ENCODE peak calls at places on chromosomes 2 and 18, in ten cellular contexts. Y is transverse colon, D is lung, F is tibial nerve, O is A673, R is keratinocyte, M is body of pancreas, A is left ventricle myocardium inferior, Z is thyroid gland, N is SK-N-SH. P is an unnamed sample.

GRCh38 chr18:13889661-13890060 is 25.7 kb downstream of the MC2R start:
- DNase-seq in Z (no peak), O (peak; percentile 63), Y (no peak), F (no peak), A (no peak), M (no peak), R (no peak), N (no peak), D (no peak), P (no peak)

GRCh38 chr18:75784413-75784812 is 356.9 kb upstream of the SMIM21 start:
- DNase-seq in A (no peak), N (peak; percentile 56), R (no peak), M (no peak), D (no peak), O (no peak), Z (no peak), Y (no peak), F (no peak), P (no peak)

GRCh38 chr2:72989770-72990556 is 72.6 kb downstream of the EMX1 start:
- DNase-seq in O (no peak), M (no peak), N (peak; percentile 62), A (peak; percentile 30), Y (peak; percentile 3), D (no peak), Z (no peak), F (peak; percentile 10), R (no peak), P (peak; percentile 62)

GRCh38 chr2:112542974-112543760 is 902 bp downstream of the POLR1B start:
- DNase-seq in A (no peak), R (no peak), Z (no peak), Y (no peak), M (no peak), D (no peak), F (no peak), O (peak; percentile 49), N (peak; percentile 39), P (no peak)

GRCh38 chr2:112096098-112096497 is 41.0 kb downstream of the TMEM87B start:
- DNase-seq in A (no peak), Y (no peak), O (no peak), N (no peak), Z (no peak), D (no peak), M (no peak), R (no peak), F (no peak), P (no peak)

GRCh38 chr2:121804340-121804739 is 48.9 kb downstream of the TSN start:
- DNase-seq in Z (no peak), D (no peak), F (no peak), M (no peak), N (peak; percentile 85), R (no peak), O (peak; percentile 71), Y (no peak), A (no peak), P (no peak)

GRCh38 chr2:46118656-46119338 is 178.4 kb upstream of the EPAS1 start:
- DNase-seq in Y (no peak), M (no peak), Z (no peak), R (no peak), F (no peak), O (no peak), N (no peak), D (no peak), A (no peak), P (no peak)

GRCh38 chr2:51918113-51918512 is 886.2 kb upstream of the NRXN1 start:
- DNase-seq in Z (no peak), M (no peak), Y (no peak), R (no peak), D (no peak), N (no peak), F (no peak), A (no peak), O (no peak), P (no peak)

GRCh38 chr2:68741805-68742306 is 7.2 kb downstream of the ARHGAP25 start:
- DNase-seq in F (no peak), M (no peak), N (no peak), R (no peak), Z (no peak), A (no peak), D (no peak), O (no peak), Y (no peak), P (no peak)

GRCh38 chr2:32235315-32235714 is 29.4 kb downstream of the NLRC4 start:
- DNase-seq in M (no peak), F (no peak), A (no peak), O (no peak), Z (no peak), R (peak; percentile 36), D (no peak), N (no peak), Y (no peak), P (no peak)

GRCh38 chr2:11899264-11899818 is 152.9 kb downstream of the LPIN1 start:
- DNase-seq in F (no peak), Y (no peak), N (no peak), M (no peak), Z (no peak), R (peak; percentile 2), D (no peak), A (no peak), O (no peak), P (no peak)

GRCh38 chr2:238418999-238419546 is 7.7 kb upstream of the ASB1 start:
- DNase-seq in R (no peak), F (no peak), M (no peak), Y (no peak), O (no peak), D (no peak), Z (no peak), N (no peak), A (no peak), P (no peak)

GRCh38 chr2:213237787-213238186 is 46.5 kb upstream of the SPAG16 start:
- DNase-seq in D (no peak), F (no peak), A (no peak), O (no peak), R (no peak), Z (no peak), N (no peak), Y (no peak), M (no peak), P (no peak)

GRCh38 chr2:203783496-203784203 is 77.2 kb downstream of the CD28 start:
- DNase-seq in A (no peak), R (no peak), M (no peak), O (no peak), N (no peak), F (no peak), D (no peak), Y (no peak), Z (no peak), P (no peak)

GRCh38 chr2:69390474-69390873 is 3.4 kb upstream of the GFPT1 start:
- DNase-seq in F (no peak), D (no peak), O (no peak), M (no peak), Z (no peak), A (no peak), R (no peak), N (no peak), Y (no peak), P (no peak)

GRCh38 chr2:118576109-118576855 is 271.2 kb downstream of the EN1 start:
- DNase-seq in F (no peak), O (no peak), D (no peak), N (no peak), R (no peak), A (no peak), Y (no peak), Z (no peak), M (no peak), P (no peak)
- H3K4me1 ChIP-seq in F (no peaks in the 10 kb centered on the region), O (no peaks in the 10 kb centered on the region), D (peaks cover 1% of the 10 kb centered on the region), N (no peaks in the 10 kb centered on the region), R (peaks cover 23% of the 10 kb centered on the region), A (no peaks in the 10 kb centered on the region), Y (no peaks in the 10 kb centered on the region), Z (no peaks in the 10 kb centered on the region), M (no peaks in the 10 kb centered on the region), P (no peaks in the 10 kb centered on the region)

GRCh38 chr2:233074106-233074505 is 14.0 kb downstream of the INPP5D start:
- DNase-seq in R (no peak), D (no peak), F (no peak), O (no peak), N (no peak), Z (no peak), A (no peak), M (no peak), Y (no peak), P (no peak)
- TF ChIP-seq CTCF in R (no peak), D (no peak), F (no peak), O (no peak), N (no peak), Z (no peak), A (no peak), M (no peak), Y (no peak), P (no peak)

DNA sequence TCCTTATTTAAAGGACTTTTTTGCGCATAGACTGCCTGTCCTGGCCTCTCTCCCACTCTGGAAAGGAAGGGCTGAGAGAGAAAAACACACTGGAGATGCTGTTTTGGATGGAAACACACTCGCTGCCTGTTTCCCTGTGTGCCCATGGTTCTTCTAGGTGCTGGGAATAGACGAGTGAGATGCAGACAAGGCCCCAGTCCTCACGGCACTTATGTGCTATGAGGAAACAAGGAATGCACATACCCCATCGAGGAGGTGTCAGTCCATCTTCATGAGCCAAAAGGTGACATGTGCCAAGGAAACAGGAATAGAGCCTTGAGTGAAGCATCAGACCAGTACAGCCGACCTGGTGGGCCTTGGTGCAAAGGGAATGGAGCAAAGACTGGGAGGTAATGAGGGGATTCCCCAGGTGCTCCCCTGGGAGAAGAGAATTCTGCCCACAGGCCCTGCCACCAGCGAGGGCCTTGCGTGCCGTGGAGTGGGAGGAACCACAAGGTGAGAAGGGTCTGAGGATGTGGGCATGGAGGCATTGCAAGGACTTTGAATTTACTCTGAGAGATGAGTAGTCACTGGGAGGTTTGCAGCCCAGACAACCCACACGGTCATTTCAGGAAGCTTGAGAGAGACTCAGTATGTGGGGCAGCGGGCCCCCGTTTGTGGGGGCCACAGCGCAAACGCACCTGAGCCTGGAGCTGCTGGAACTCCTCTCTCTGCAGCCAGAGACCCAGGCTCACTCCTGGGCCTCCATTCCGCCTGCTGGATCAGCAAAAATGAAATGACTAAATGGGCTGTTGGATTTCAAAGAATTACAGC is 197.5 kb upstream of the COPS8 start:
- DNase-seq in D (no peak), Z (no peak), F (no peak), M (no peak), A (no peak), N (no peak), R (no peak), Y (no peak), O (no peak), P (no peak)
- H3K27ac ChIP-seq in D (peak overlapping the region; percentile 58), Z (no peak overlapping the region), F (peak overlapping the region; percentile 25), M (peak overlapping the region; percentile 63), A (peak overlapping the region; percentile 69), N (peak overlapping the region; percentile 68), R (no peak overlapping the region), Y (peak overlapping the region; percentile 80), O (no peak overlapping the region), P (peak overlapping the region; percentile 76)

DNA sequence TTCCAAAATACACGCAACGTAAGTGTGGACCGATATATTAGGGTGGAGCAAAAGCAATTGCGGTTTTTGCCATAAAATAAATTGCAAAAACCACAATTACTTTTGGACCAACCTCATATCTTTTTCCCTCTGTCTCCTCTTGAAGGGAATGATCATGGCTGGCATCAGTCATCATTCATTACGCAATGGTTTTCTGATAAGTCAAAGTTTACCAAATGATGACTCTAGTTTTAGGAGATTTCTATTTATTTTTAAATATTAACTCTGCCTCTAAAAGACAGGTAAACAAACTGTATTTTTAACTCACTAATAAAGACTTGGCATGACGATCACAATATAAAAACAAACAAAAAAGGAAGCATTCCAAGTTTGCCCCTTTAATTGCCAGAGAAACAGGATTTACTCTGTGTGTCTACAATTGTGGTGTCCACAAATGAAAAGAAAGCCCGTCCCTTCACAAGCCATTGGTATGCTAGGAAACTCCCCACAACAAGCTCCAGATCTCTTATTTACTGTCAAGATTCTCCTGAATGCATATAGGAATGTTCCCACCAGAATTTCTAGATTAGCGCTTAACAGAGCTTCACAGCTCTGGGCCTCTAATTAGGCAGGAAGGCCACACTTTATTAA is 61.3 kb downstream of the IRS1 start:
- DNase-seq in N (no peak), D (no peak), Z (no peak), M (no peak), R (no peak), Y (no peak), O (no peak), A (no peak), F (no peak), P (no peak)
- H3K4me1 ChIP-seq in N (peaks cover 6% of the 10 kb centered on the region), D (peaks cover 7% of the 10 kb centered on the region), Z (peaks cover 50% of the 10 kb centered on the region), M (peaks cover 56% of the 10 kb centered on the region), R (no peaks in the 10 kb centered on the region), Y (peaks cover 35% of the 10 kb centered on the region), O (peaks cover 23% of the 10 kb centered on the region), A (peaks cover 70% of the 10 kb centered on the region), F (peaks cover 11% of the 10 kb centered on the region), P (no peaks in the 10 kb centered on the region)